ENCODE peak calls at places on chromosomes 16 and 17, in five cellular contexts. One of them, this sample, is unnamed.

GRCh38 chr17:39014044-39014794 is 47.0 kb upstream of the FBXO47 start:
- DNase-seq in tibial artery: no peak
- DNase-seq in K562: peak; percentile 83
- DNase-seq in CD8-positive, alpha-beta T cell: no peak
- DNase-seq in left ventricle myocardium inferior: no peak
- DNase-seq in this sample: no peak

GRCh38 chr16:72467157-72467759 is 295.3 kb upstream of the PMFBP1 start:
- DNase-seq in left ventricle myocardium inferior: no peak
- DNase-seq in CD8-positive, alpha-beta T cell: no peak
- DNase-seq in tibial artery: no peak
- DNase-seq in K562: peak; percentile 30
- DNase-seq in this sample: no peak

GRCh38 chr17:2965621-2966275 is 97.7 kb downstream of the OR1D5 start:
- DNase-seq in tibial artery: peak; percentile 48
- DNase-seq in K562: no peak
- DNase-seq in CD8-positive, alpha-beta T cell: peak; percentile 44
- DNase-seq in left ventricle myocardium inferior: no peak
- DNase-seq in this sample: no peak

GRCh38 chr16:57623251-57624043 is 5.0 kb upstream of the ADGRG1 start:
- DNase-seq in tibial artery: no peak
- DNase-seq in K562: peak; percentile 67
- DNase-seq in left ventricle myocardium inferior: no peak
- DNase-seq in CD8-positive, alpha-beta T cell: no peak
- DNase-seq in this sample: no peak

GRCh38 chr16:13138528-13138927 is 237.1 kb downstream of the SHISA9 start:
- DNase-seq in CD8-positive, alpha-beta T cell: no peak
- DNase-seq in K562: no peak
- DNase-seq in left ventricle myocardium inferior: no peak
- DNase-seq in tibial artery: no peak
- DNase-seq in this sample: no peak

GRCh38 chr17:72116692-72117469 is 3.9 kb upstream of the SOX9 start:
- DNase-seq in K562: no peak
- DNase-seq in CD8-positive, alpha-beta T cell: no peak
- DNase-seq in left ventricle myocardium inferior: no peak
- DNase-seq in tibial artery: no peak
- DNase-seq in this sample: no peak

GRCh38 chr16:27228621-27229501 is 25.5 kb downstream of the KDM8 start:
- DNase-seq in left ventricle myocardium inferior: peak; percentile 58
- DNase-seq in CD8-positive, alpha-beta T cell: no peak
- DNase-seq in K562: peak; percentile 57
- DNase-seq in tibial artery: no peak
- DNase-seq in this sample: peak; percentile 75

GRCh38 chr16:54031107-54031760 is 255.4 kb downstream of the IRX3 start:
- DNase-seq in K562: no peak
- DNase-seq in CD8-positive, alpha-beta T cell: no peak
- DNase-seq in left ventricle myocardium inferior: no peak
- DNase-seq in tibial artery: no peak
- DNase-seq in this sample: no peak

GRCh38 chr16:56736476-56736875 is 6.5 kb downstream of the NUP93 start:
- DNase-seq in CD8-positive, alpha-beta T cell: no peak
- DNase-seq in tibial artery: no peak
- DNase-seq in left ventricle myocardium inferior: no peak
- DNase-seq in K562: no peak
- DNase-seq in this sample: no peak

GRCh38 chr17:27346228-27346899 is 52.5 kb downstream of the WSB1 start:
- DNase-seq in K562: peak; percentile 68
- DNase-seq in CD8-positive, alpha-beta T cell: no peak
- DNase-seq in left ventricle myocardium inferior: no peak
- DNase-seq in tibial artery: no peak
- DNase-seq in this sample: no peak

GRCh38 chr16:55155815-55156214 is 168.2 kb upstream of the IRX6 start:
- DNase-seq in CD8-positive, alpha-beta T cell: no peak
- DNase-seq in tibial artery: no peak
- DNase-seq in left ventricle myocardium inferior: no peak
- DNase-seq in K562: peak; percentile 13
- DNase-seq in this sample: no peak

GRCh38 chr17:50835563-50836231 is at the start of gene WFIKKN2:
- DNase-seq in tibial artery: peak; percentile 62
- DNase-seq in left ventricle myocardium inferior: no peak
- DNase-seq in K562: peak; percentile 32
- DNase-seq in CD8-positive, alpha-beta T cell: no peak
- DNase-seq in this sample: no peak

GRCh38 chr16:78987676-78988075 is 612.9 kb downstream of the MAF start:
- DNase-seq in tibial artery: no peak
- DNase-seq in K562: no peak
- DNase-seq in CD8-positive, alpha-beta T cell: no peak
- DNase-seq in left ventricle myocardium inferior: no peak
- DNase-seq in this sample: no peak

GRCh38 chr17:17032131-17032692 is 10.0 kb upstream of the MPRIP start:
- DNase-seq in left ventricle myocardium inferior: peak; percentile 57
- DNase-seq in tibial artery: peak; percentile 88
- DNase-seq in CD8-positive, alpha-beta T cell: no peak
- DNase-seq in K562: peak; percentile 24
- DNase-seq in this sample: peak; percentile 86

GRCh38 chr17:46812624-46813318 is 5.7 kb downstream of the WNT3 start:
- DNase-seq in K562: no peak
- DNase-seq in left ventricle myocardium inferior: no peak
- DNase-seq in CD8-positive, alpha-beta T cell: no peak
- DNase-seq in tibial artery: no peak
- DNase-seq in this sample: no peak

GRCh38 chr17:37207103-37207502 is 168.7 kb upstream of the C17orf78 start:
- DNase-seq in tibial artery: no peak
- DNase-seq in CD8-positive, alpha-beta T cell: no peak
- DNase-seq in left ventricle myocardium inferior: no peak
- DNase-seq in K562: no peak
- DNase-seq in this sample: no peak

GRCh38 chr17:37206299-37206698 is 169.5 kb upstream of the C17orf78 start:
- DNase-seq in CD8-positive, alpha-beta T cell: no peak
- DNase-seq in tibial artery: no peak
- DNase-seq in K562: no peak
- DNase-seq in left ventricle myocardium inferior: no peak
- DNase-seq in this sample: no peak

GRCh38 chr17:37213927-37214326 is 161.9 kb upstream of the C17orf78 start:
- DNase-seq in left ventricle myocardium inferior: no peak
- DNase-seq in CD8-positive, alpha-beta T cell: no peak
- DNase-seq in tibial artery: no peak
- DNase-seq in K562: no peak
- DNase-seq in this sample: no peak

GRCh38 chr17:37212184-37212583 is 163.6 kb upstream of the C17orf78 start:
- DNase-seq in left ventricle myocardium inferior: no peak
- DNase-seq in K562: no peak
- DNase-seq in tibial artery: no peak
- DNase-seq in CD8-positive, alpha-beta T cell: no peak
- DNase-seq in this sample: no peak
- TF ChIP-seq CTCF in left ventricle myocardium inferior: no peak
- TF ChIP-seq CTCF in K562: no peak
- TF ChIP-seq CTCF in tibial artery: no peak
- TF ChIP-seq CTCF in CD8-positive, alpha-beta T cell: no peak
- TF ChIP-seq CTCF in this sample: no peak

DNA sequence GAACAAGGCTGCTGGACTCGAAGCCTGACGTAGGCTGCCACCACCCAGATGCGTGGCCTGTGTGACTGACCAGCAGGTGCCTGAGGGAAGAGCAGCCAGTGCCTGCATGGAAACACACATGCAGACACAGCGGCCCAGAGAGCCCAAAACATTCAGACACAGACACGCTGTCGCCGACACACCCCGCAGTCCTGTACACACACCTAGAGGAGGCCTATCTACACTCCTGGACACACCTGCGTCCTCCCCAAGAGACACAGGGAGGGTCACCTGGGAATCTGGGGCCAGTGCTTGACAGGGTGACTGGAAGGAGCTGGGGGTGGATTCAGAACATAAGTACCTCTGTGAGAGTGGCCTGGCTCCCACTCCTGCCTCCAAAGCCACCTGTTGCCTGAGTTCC is 6.1 kb upstream of the TSPOAP1 start:
- DNase-seq in K562: no peak
- DNase-seq in left ventricle myocardium inferior: no peak
- DNase-seq in tibial artery: no peak
- DNase-seq in CD8-positive, alpha-beta T cell: no peak
- DNase-seq in this sample: no peak
- H3K4me1 ChIP-seq in K562: peaks cover 51% of the 10 kb centered on the region
- H3K4me1 ChIP-seq in left ventricle myocardium inferior: peaks cover 16% of the 10 kb centered on the region
- H3K4me1 ChIP-seq in tibial artery: no peaks in the 10 kb centered on the region
- H3K4me1 ChIP-seq in CD8-positive, alpha-beta T cell: peaks cover 41% of the 10 kb centered on the region
- H3K4me1 ChIP-seq in this sample: no peaks in the 10 kb centered on the region

GRCh38 chr16:23642246-23642774 is 1.0 kb downstream of the DCTN5 start:
- DNase-seq in K562: peak; percentile 7
- DNase-seq in CD8-positive, alpha-beta T cell: no peak
- DNase-seq in left ventricle myocardium inferior: no peak
- DNase-seq in tibial artery: no peak
- DNase-seq in this sample: no peak
- H3K27ac ChIP-seq in K562: peak overlapping the region; percentile 89
- H3K27ac ChIP-seq in CD8-positive, alpha-beta T cell: peak overlapping the region; percentile 90
- H3K27ac ChIP-seq in left ventricle myocardium inferior: peak overlapping the region; percentile 83
- H3K27ac ChIP-seq in tibial artery: peak overlapping the region; percentile 90
- H3K27ac ChIP-seq in this sample: peak overlapping the region; percentile 91

GRCh38 chr17:64547354-64547753 is 40.6 kb downstream of the CEP95 start:
- DNase-seq in K562: peak; percentile 76
- DNase-seq in CD8-positive, alpha-beta T cell: no peak
- DNase-seq in tibial artery: no peak
- DNase-seq in left ventricle myocardium inferior: no peak
- DNase-seq in this sample: no peak
- TF ChIP-seq CTCF in K562: peak; percentile 53
- TF ChIP-seq CTCF in CD8-positive, alpha-beta T cell: no peak
- TF ChIP-seq CTCF in tibial artery: no peak
- TF ChIP-seq CTCF in left ventricle myocardium inferior: no peak
- TF ChIP-seq CTCF in this sample: no peak

GRCh38 chr17:52666264-52666663 is 507.8 kb upstream of the CA10 start:
- DNase-seq in CD8-positive, alpha-beta T cell: no peak
- DNase-seq in tibial artery: no peak
- DNase-seq in K562: no peak
- DNase-seq in left ventricle myocardium inferior: no peak
- DNase-seq in this sample: no peak

GRCh38 chr17:52660692-52661091 is 502.2 kb upstream of the CA10 start:
- DNase-seq in CD8-positive, alpha-beta T cell: no peak
- DNase-seq in tibial artery: no peak
- DNase-seq in K562: no peak
- DNase-seq in left ventricle myocardium inferior: no peak
- DNase-seq in this sample: no peak
- H3K4me1 ChIP-seq in CD8-positive, alpha-beta T cell: no peaks in the 10 kb centered on the region
- H3K4me1 ChIP-seq in tibial artery: no peaks in the 10 kb centered on the region
- H3K4me1 ChIP-seq in K562: no peaks in the 10 kb centered on the region
- H3K4me1 ChIP-seq in left ventricle myocardium inferior: no peaks in the 10 kb centered on the region
- H3K4me1 ChIP-seq in this sample: no peaks in the 10 kb centered on the region

GRCh38 chr16:65884018-65884417 is 482.5 kb upstream of the CDH5 start:
- DNase-seq in tibial artery: no peak
- DNase-seq in left ventricle myocardium inferior: no peak
- DNase-seq in K562: no peak
- DNase-seq in CD8-positive, alpha-beta T cell: no peak
- DNase-seq in this sample: no peak
- H3K27ac ChIP-seq in tibial artery: no peak overlapping the region
- H3K27ac ChIP-seq in left ventricle myocardium inferior: no peak overlapping the region
- H3K27ac ChIP-seq in K562: no peak overlapping the region
- H3K27ac ChIP-seq in CD8-positive, alpha-beta T cell: no peak overlapping the region
- H3K27ac ChIP-seq in this sample: no peak overlapping the region

DNA sequence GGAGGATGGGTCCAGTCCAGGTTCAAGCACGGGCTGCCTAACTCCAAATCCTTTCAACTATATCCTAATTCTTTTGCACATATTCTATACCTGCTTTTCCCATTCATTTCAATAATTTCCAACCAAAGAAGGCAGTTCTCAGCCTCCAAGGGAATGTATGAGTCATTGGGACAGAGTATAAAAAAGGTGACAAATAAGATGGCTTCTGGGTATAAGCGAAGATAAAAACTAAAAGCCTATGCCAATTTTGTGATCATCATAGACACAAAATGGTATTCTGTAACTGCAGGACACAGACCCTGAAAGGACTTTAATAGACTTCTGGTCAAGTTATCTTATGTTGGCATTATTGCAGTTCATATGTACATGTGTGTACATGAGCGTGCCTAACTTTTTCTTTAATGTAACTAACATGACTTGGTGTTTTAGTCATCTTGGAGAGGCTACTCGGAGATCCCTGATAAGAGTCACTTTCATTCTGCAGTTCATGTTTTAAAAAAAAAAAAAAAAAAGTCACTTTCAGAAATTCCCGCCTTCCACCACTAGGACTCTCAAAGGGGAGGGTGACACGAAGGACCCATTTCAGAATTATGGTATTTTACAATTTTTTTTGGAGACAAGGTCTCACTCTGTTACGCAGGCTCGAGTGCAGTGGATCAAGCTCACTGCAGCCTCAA is 17.3 kb downstream of the COG1 start:
- DNase-seq in tibial artery: no peak
- DNase-seq in left ventricle myocardium inferior: no peak
- DNase-seq in CD8-positive, alpha-beta T cell: no peak
- DNase-seq in K562: peak; percentile 58
- DNase-seq in this sample: no peak
- TF ChIP-seq CTCF in tibial artery: no peak
- TF ChIP-seq CTCF in left ventricle myocardium inferior: peak; percentile 35
- TF ChIP-seq CTCF in CD8-positive, alpha-beta T cell: no peak
- TF ChIP-seq CTCF in K562: peak; percentile 39
- TF ChIP-seq CTCF in this sample: peak; percentile 11

GRCh38 chr16:62940573-62940972 is 904.3 kb upstream of the CDH8 start:
- DNase-seq in left ventricle myocardium inferior: no peak
- DNase-seq in tibial artery: no peak
- DNase-seq in CD8-positive, alpha-beta T cell: no peak
- DNase-seq in K562: no peak
- DNase-seq in this sample: no peak
- H3K4me1 ChIP-seq in left ventricle myocardium inferior: no peaks in the 10 kb centered on the region
- H3K4me1 ChIP-seq in tibial artery: no peaks in the 10 kb centered on the region
- H3K4me1 ChIP-seq in CD8-positive, alpha-beta T cell: no peaks in the 10 kb centered on the region
- H3K4me1 ChIP-seq in K562: no peaks in the 10 kb centered on the region
- H3K4me1 ChIP-seq in this sample: no peaks in the 10 kb centered on the region

DNA sequence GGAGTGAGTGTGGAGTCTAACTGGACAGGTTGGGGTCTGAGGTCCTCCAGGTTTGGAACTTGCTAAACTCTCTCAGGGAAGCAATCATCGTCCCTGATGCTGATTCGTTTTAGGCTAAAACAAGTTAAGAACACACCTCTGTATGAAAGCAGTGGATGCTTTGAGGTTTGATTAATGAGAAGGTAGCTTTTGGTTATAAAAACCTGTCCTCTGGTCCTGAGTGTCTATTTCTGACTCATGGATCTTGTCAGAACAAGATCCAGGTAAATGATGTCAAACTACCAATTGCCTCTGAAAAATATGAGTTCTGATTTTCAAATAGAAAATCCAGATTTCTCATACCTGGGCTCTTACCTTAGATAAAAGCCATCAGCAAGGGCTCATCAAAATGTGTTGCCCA is 23.0 kb downstream of the KRT23 start:
- DNase-seq in CD8-positive, alpha-beta T cell: no peak
- DNase-seq in left ventricle myocardium inferior: no peak
- DNase-seq in K562: no peak
- DNase-seq in tibial artery: no peak
- DNase-seq in this sample: no peak
- H3K27ac ChIP-seq in CD8-positive, alpha-beta T cell: no peak overlapping the region
- H3K27ac ChIP-seq in left ventricle myocardium inferior: no peak overlapping the region
- H3K27ac ChIP-seq in K562: no peak overlapping the region
- H3K27ac ChIP-seq in tibial artery: no peak overlapping the region
- H3K27ac ChIP-seq in this sample: no peak overlapping the region